ENCODE peak calls at places on chromosomes 5 and 9, in ten cellular contexts. Z, J, M, Y, Q, N, E, O, H and V are unnamed samples.
A peak's percentile ranks its signal among the peaks of the same experiment; 100 is the strongest.

GRCh38 chr5:173331956-173332479 is 3.8 kb upstream of the STC2 start:
- DNase-seq in J (peak; percentile 89), O (peak; percentile 86), Y (peak; percentile 92), E (peak; percentile 88), M (peak; percentile 56), Q (peak; percentile 46), N (peak; percentile 60), Z (peak; percentile 89), H (peak; percentile 39), V (peak; percentile 24)

GRCh38 chr5:157820593-157821252 is 38.2 kb downstream of the CLINT1 start:
- DNase-seq in O (peak; percentile 38), Q (no peak), M (peak; percentile 40), N (no peak), H (no peak), J (peak; percentile 75), E (peak; percentile 17), Y (no peak), Z (no peak), V (no peak)

GRCh38 chr5:56876325-56876724 is 33.1 kb upstream of the SETD9 start:
- DNase-seq in M (no peak), Q (no peak), Z (no peak), Y (no peak), J (no peak), E (no peak), O (peak; percentile 84), H (no peak), N (no peak), V (no peak)

GRCh38 chr5:133032852-133033742 is 6.7 kb upstream of the ZCCHC10 start:
- DNase-seq in N (no peak), M (no peak), J (no peak), E (no peak), Y (no peak), Q (no peak), O (peak; percentile 23), H (no peak), Z (no peak), V (no peak)

GRCh38 chr5:177310757-177311173 is 933 bp downstream of the MXD3 start:
- DNase-seq in M (no peak), N (no peak), J (peak; percentile 27), Q (no peak), Z (no peak), E (no peak), Y (no peak), H (no peak), O (peak; percentile 26), V (no peak)

GRCh38 chr9:129860653-129861446 is 25.6 kb downstream of the USP20 start:
- DNase-seq in O (no peak), J (no peak), E (no peak), M (no peak), Q (no peak), H (no peak), Y (no peak), Z (no peak), N (no peak), V (no peak)

GRCh38 chr9:95316794-95317118 is 753 bp downstream of the FANCC start:
- DNase-seq in M (peak; percentile 87), H (no peak), Z (peak; percentile 90), Q (no peak), N (no peak), J (peak; percentile 58), E (peak; percentile 91), Y (no peak), O (peak; percentile 74), V (no peak)

GRCh38 chr5:143870871-143871632 is 59.1 kb downstream of the HMHB1 start:
- DNase-seq in Y (no peak), O (peak; percentile 91), J (no peak), N (no peak), E (no peak), H (no peak), Z (no peak), M (no peak), Q (no peak), V (no peak)

GRCh38 chr5:96292582-96293247 is 140.3 kb downstream of the PCSK1 start:
- DNase-seq in Y (peak; percentile 61), J (peak; percentile 78), H (no peak), Z (no peak), N (no peak), M (no peak), E (no peak), Q (no peak), O (no peak), V (no peak)

GRCh38 chr9:106718996-106719395 is 144.0 kb upstream of the ZNF462 start:
- DNase-seq in H (no peak), N (peak; percentile 26), Q (no peak), M (peak; percentile 63), Z (no peak), E (no peak), Y (no peak), J (peak; percentile 73), O (peak; percentile 68), V (no peak)

GRCh38 chr9:124010303-124010664 is 1.3 kb upstream of the LHX2 start:
- DNase-seq in M (no peak), Y (no peak), O (no peak), Q (no peak), E (peak; percentile 56), H (no peak), N (no peak), J (no peak), Z (no peak), V (no peak)

GRCh38 chr9:134226221-134226930 is 62.0 kb upstream of the RNU6ATAC start:
- DNase-seq in H (no peak), O (no peak), Y (no peak), E (no peak), Q (no peak), N (no peak), J (peak; percentile 62), M (no peak), Z (no peak), V (no peak)

GRCh38 chr5:64347308-64347707 is 158.5 kb upstream of the RGS7BP start:
- DNase-seq in J (peak; percentile 6), N (no peak), Q (no peak), H (no peak), O (no peak), Z (no peak), M (peak; percentile 10), Y (no peak), E (no peak), V (no peak)

GRCh38 chr9:86557063-86557766 is 203.0 kb upstream of the TUT7 start:
- DNase-seq in H (no peak), Y (no peak), Z (no peak), N (no peak), J (peak; percentile 42), Q (no peak), O (peak; percentile 43), E (no peak), M (no peak), V (no peak)

GRCh38 chr5:131999471-131999931 is 12.0 kb downstream of the ACSL6 start:
- DNase-seq in N (no peak), M (no peak), E (no peak), H (no peak), Y (no peak), O (no peak), Q (no peak), J (no peak), Z (no peak), V (no peak)

GRCh38 chr5:164487939-164488338 is 982.5 kb downstream of the MAT2B start:
- DNase-seq in Y (no peak), Q (no peak), O (no peak), H (no peak), N (no peak), J (no peak), Z (no peak), M (no peak), E (no peak), V (no peak)

GRCh38 chr9:20022410-20022809 is 233.6 kb upstream of the SLC24A2 start:
- DNase-seq in H (no peak), Z (no peak), M (no peak), J (peak; percentile 58), O (peak; percentile 74), Y (no peak), Q (no peak), N (no peak), E (no peak), V (no peak)